ENCODE peak calls at places on chromosomes 6 and 20, in ten cellular contexts. V, B, O, D, L, H, Y, A, M and E are unnamed samples.

GRCh38 chr20:4289875-4290274 is 274.5 kb upstream of the RNF24 start:
- DNase-seq in M (no peak), A (no peak), V (no peak), B (no peak), L (no peak), H (no peak), O (no peak), Y (no peak), D (no peak), E (no peak)

GRCh38 chr6:80156204-80156603 is 49.7 kb downstream of the BCKDHB start:
- DNase-seq in H (no peak), L (no peak), B (no peak), M (no peak), V (no peak), D (no peak), Y (no peak), O (no peak), A (no peak), E (no peak)

GRCh38 chr20:50415516-50416268 is 94.5 kb upstream of the PTPN1 start:
- DNase-seq in A (peak; percentile 99), M (peak; percentile 86), V (no peak), D (peak; percentile 79), Y (peak; percentile 98), B (peak; percentile 89), H (peak; percentile 99), O (peak; percentile 99), L (no peak), E (peak; percentile 78)

GRCh38 chr20:2699775-2700413 is 7.3 kb downstream of the EBF4 start:
- DNase-seq in B (no peak), Y (no peak), M (no peak), V (no peak), A (no peak), D (no peak), H (no peak), O (no peak), L (no peak), E (no peak)

GRCh38 chr6:161850572-161850971 is 576.7 kb upstream of the AGPAT4 start:
- DNase-seq in M (no peak), D (no peak), L (no peak), O (no peak), H (no peak), Y (no peak), B (peak; percentile 56), A (no peak), V (no peak), E (no peak)

GRCh38 chr6:158354509-158354877 is 42.2 kb downstream of the TULP4 start:
- DNase-seq in H (no peak), M (no peak), Y (no peak), D (no peak), V (no peak), A (no peak), L (no peak), O (no peak), B (no peak), E (no peak)

GRCh38 chr6:131250121-131250520 is 114.9 kb downstream of the AKAP7 start:
- DNase-seq in Y (peak; percentile 63), D (no peak), M (no peak), L (peak; percentile 17), H (no peak), B (peak; percentile 74), V (no peak), A (peak; percentile 76), O (peak; percentile 43), E (peak; percentile 59)

GRCh38 chr6:81734081-81734480 is 18.4 kb downstream of the TENT5A start:
- DNase-seq in B (no peak), A (no peak), L (no peak), D (no peak), H (no peak), O (no peak), M (peak; percentile 49), V (no peak), Y (no peak), E (no peak)

GRCh38 chr6:134105903-134106302 is 53.5 kb upstream of the SLC2A12 start:
- DNase-seq in O (no peak), M (no peak), L (no peak), A (no peak), V (no peak), B (no peak), D (no peak), H (no peak), Y (no peak), E (no peak)

GRCh38 chr6:84137051-84137375 is 90.4 kb downstream of the CEP162 start:
- DNase-seq in V (no peak), O (no peak), M (no peak), A (no peak), B (peak; percentile 43), H (no peak), L (no peak), Y (no peak), D (no peak), E (no peak)
- H3K27ac ChIP-seq in V (no peak overlapping the region), O (no peak overlapping the region), M (no peak overlapping the region), A (no peak overlapping the region), B (no peak overlapping the region), H (no peak overlapping the region), L (no peak overlapping the region), Y (no peak overlapping the region), D (no peak overlapping the region), E (no peak overlapping the region)

DNA sequence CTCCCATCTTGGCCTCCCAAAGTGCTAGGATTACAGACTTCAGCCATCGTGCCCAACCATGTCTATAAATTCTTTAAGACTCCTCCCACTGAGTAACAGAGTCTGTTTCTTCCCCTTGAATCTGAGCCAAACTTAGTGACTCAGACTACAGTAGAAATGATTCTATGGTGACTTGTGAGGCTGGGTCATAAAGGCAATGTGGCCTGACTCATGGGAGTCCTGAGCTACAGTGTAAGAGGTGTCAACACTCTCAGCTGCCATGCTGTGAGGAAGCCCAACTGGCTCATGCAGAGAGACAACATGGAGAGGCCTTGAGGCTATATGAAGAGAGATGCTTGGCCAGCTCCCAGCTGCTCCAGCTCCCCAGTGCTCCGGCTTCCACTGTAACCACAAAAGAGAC is 5.2 kb upstream of the NRSN2 start:
- DNase-seq in L (no peak), B (peak; percentile 87), M (peak; percentile 74), A (no peak), D (no peak), Y (no peak), V (no peak), H (no peak), O (no peak), E (peak; percentile 94)
- H3K4me1 ChIP-seq in L (no peaks in the 10 kb centered on the region), B (peaks cover 3% of the 10 kb centered on the region), M (peaks cover 16% of the 10 kb centered on the region), A (no peaks in the 10 kb centered on the region), D (no peaks in the 10 kb centered on the region), Y (peaks cover 8% of the 10 kb centered on the region), V (peaks cover 2% of the 10 kb centered on the region), H (peaks cover 4% of the 10 kb centered on the region), O (peaks cover 6% of the 10 kb centered on the region), E (peaks cover 6% of the 10 kb centered on the region)

GRCh38 chr20:31549513-31549880 is 35.3 kb downstream of the HM13 start:
- DNase-seq in L (no peak), O (no peak), A (no peak), H (no peak), V (no peak), B (no peak), D (no peak), M (no peak), Y (no peak), E (no peak)

GRCh38 chr20:31548823-31549512 is 34.7 kb downstream of the HM13 start:
- DNase-seq in M (no peak), D (no peak), Y (no peak), H (no peak), O (no peak), B (no peak), A (no peak), L (no peak), V (no peak), E (no peak)

GRCh38 chr20:31551163-31551562 is 36.9 kb downstream of the HM13 start:
- DNase-seq in M (no peak), L (no peak), B (no peak), D (no peak), A (no peak), V (no peak), O (no peak), Y (no peak), H (no peak), E (no peak)

GRCh38 chr20:31550099-31550498 is 35.9 kb downstream of the HM13 start:
- DNase-seq in V (no peak), B (no peak), D (no peak), H (no peak), A (no peak), Y (no peak), O (no peak), L (no peak), M (no peak), E (no peak)

DNA sequence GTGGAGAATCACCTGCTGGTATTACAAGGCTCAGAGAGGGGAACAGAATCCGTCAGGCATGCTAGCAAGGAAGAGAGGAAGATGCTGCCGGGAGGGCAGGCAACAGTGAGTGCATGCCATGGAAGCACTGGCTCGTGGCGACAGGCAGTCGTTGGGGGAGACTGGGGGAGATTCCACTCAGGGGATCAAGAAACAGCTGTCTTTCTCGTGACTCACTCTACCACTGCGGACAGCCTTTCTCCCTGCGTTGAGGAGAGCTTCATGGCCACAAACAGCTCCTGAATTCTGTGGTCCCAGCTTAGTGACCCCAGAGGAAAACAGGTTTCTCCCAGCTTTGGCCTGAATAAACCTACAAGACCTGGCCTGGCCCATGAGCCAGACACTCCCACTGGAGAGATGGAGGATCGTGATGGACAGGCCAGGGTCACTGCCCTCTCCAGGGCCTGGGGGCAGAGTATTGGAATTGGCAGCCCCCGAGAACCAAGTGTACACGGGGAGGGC is 37.4 kb downstream of the HM13 start:
- DNase-seq in D (no peak), H (no peak), A (no peak), B (peak; percentile 69), Y (peak; percentile 22), O (no peak), V (no peak), L (no peak), M (no peak), E (no peak)
- H3K4me3 ChIP-seq in D (no peak overlapping the region), H (no peak overlapping the region), A (no peak overlapping the region), B (no peak overlapping the region), Y (no peak overlapping the region), O (no peak overlapping the region), V (no peak overlapping the region), L (no peak overlapping the region), M (no peak overlapping the region), E (no peak overlapping the region)

GRCh38 chr20:40685349-40685748 is 3.7 kb downstream of the MAFB start:
- DNase-seq in D (no peak), L (no peak), B (no peak), A (no peak), O (no peak), V (no peak), M (no peak), Y (no peak), H (no peak), E (no peak)

GRCh38 chr20:40682104-40683045 is 6.7 kb downstream of the MAFB start:
- DNase-seq in B (no peak), D (no peak), H (no peak), V (no peak), M (peak; percentile 78), Y (peak; percentile 74), A (peak; percentile 73), O (no peak), L (no peak), E (no peak)

GRCh38 chr20:40683894-40684268 is 5.2 kb downstream of the MAFB start:
- DNase-seq in L (no peak), B (no peak), V (no peak), O (no peak), D (no peak), A (no peak), H (no peak), Y (no peak), M (no peak), E (no peak)

GRCh38 chr20:40681684-40682083 is 7.4 kb downstream of the MAFB start:
- DNase-seq in L (no peak), D (no peak), O (no peak), V (no peak), M (no peak), Y (no peak), B (no peak), A (no peak), H (no peak), E (no peak)

GRCh38 chr20:40683221-40683893 is 5.7 kb downstream of the MAFB start:
- DNase-seq in Y (peak; percentile 69), V (no peak), L (no peak), H (no peak), M (no peak), O (no peak), B (peak; percentile 24), D (no peak), A (peak; percentile 75), E (peak; percentile 6)
- H3K27ac ChIP-seq in Y (peak overlapping the region; percentile 76), V (no peak overlapping the region), L (no peak overlapping the region), H (no peak overlapping the region), M (no peak overlapping the region), O (peak overlapping the region; percentile 52), B (no peak overlapping the region), D (no peak overlapping the region), A (peak overlapping the region; percentile 78), E (no peak overlapping the region)